ENCODE peak calls at places on chromosomes 11 and 22, in eight cellular contexts. One of them, this sample, is unnamed.

GRCh38 chr11:65654375-65655349 is 8.1 kb downstream of the RELA start:
- DNase-seq in neural crest cell: no peak
- DNase-seq in NCI-H774: no peak
- DNase-seq in activated CD8-positive, alpha-beta memory T cell treated with anti-CD3 and anti-CD28 coated beads, Interleukin-2, amount 50 U/mL, for 48 hours: peak
- DNase-seq in heart left ventricle: no peak
- DNase-seq in cardiac fibroblast: no peak
- DNase-seq in ELF-1: no peak
- DNase-seq in immature natural killer cell: no peak
- DNase-seq in this sample: no peak

GRCh38 chr11:72413914-72414628 is 20.3 kb downstream of the CLPB start:
- DNase-seq in neural crest cell: peak
- DNase-seq in NCI-H774: peak
- DNase-seq in activated CD8-positive, alpha-beta memory T cell treated with anti-CD3 and anti-CD28 coated beads, Interleukin-2, amount 50 U/mL, for 48 hours: peak
- DNase-seq in heart left ventricle: peak
- DNase-seq in cardiac fibroblast: peak
- DNase-seq in ELF-1: peak
- DNase-seq in immature natural killer cell: peak
- DNase-seq in this sample: peak

GRCh38 chr11:66467034-66467659 is 442 bp downstream of the PELI3 start:
- DNase-seq in neural crest cell: no peak
- DNase-seq in NCI-H774: peak
- DNase-seq in activated CD8-positive, alpha-beta memory T cell treated with anti-CD3 and anti-CD28 coated beads, Interleukin-2, amount 50 U/mL, for 48 hours: peak
- DNase-seq in heart left ventricle: no peak
- DNase-seq in cardiac fibroblast: peak
- DNase-seq in ELF-1: peak
- DNase-seq in immature natural killer cell: no peak
- DNase-seq in this sample: no peak

GRCh38 chr22:49163258-49163959 is 664.3 kb downstream of the BRD1 start:
- DNase-seq in neural crest cell: no peak
- DNase-seq in NCI-H774: no peak
- DNase-seq in activated CD8-positive, alpha-beta memory T cell treated with anti-CD3 and anti-CD28 coated beads, Interleukin-2, amount 50 U/mL, for 48 hours: no peak
- DNase-seq in heart left ventricle: no peak
- DNase-seq in cardiac fibroblast: no peak
- DNase-seq in ELF-1: no peak
- DNase-seq in immature natural killer cell: no peak
- DNase-seq in this sample: no peak

GRCh38 chr11:112163875-112164521 is at the start of gene IL18:
- DNase-seq in neural crest cell: no peak
- DNase-seq in NCI-H774: no peak
- DNase-seq in activated CD8-positive, alpha-beta memory T cell treated with anti-CD3 and anti-CD28 coated beads, Interleukin-2, amount 50 U/mL, for 48 hours: no peak
- DNase-seq in heart left ventricle: no peak
- DNase-seq in cardiac fibroblast: no peak
- DNase-seq in ELF-1: peak
- DNase-seq in immature natural killer cell: no peak
- DNase-seq in this sample: no peak

GRCh38 chr11:2569321-2569721 is 124.5 kb downstream of the KCNQ1 start:
- DNase-seq in neural crest cell: no peak
- DNase-seq in NCI-H774: no peak
- DNase-seq in activated CD8-positive, alpha-beta memory T cell treated with anti-CD3 and anti-CD28 coated beads, Interleukin-2, amount 50 U/mL, for 48 hours: no peak
- DNase-seq in heart left ventricle: no peak
- DNase-seq in cardiac fibroblast: no peak
- DNase-seq in ELF-1: no peak
- DNase-seq in immature natural killer cell: peak
- DNase-seq in this sample: no peak

GRCh38 chr22:37282385-37282677 is at the start of gene CYTH4:
- DNase-seq in neural crest cell: no peak
- DNase-seq in NCI-H774: no peak
- DNase-seq in activated CD8-positive, alpha-beta memory T cell treated with anti-CD3 and anti-CD28 coated beads, Interleukin-2, amount 50 U/mL, for 48 hours: peak
- DNase-seq in heart left ventricle: peak
- DNase-seq in cardiac fibroblast: no peak
- DNase-seq in ELF-1: no peak
- DNase-seq in immature natural killer cell: peak
- DNase-seq in this sample: no peak

GRCh38 chr11:100980156-100980555 is 149.5 kb downstream of the PGR start:
- DNase-seq in neural crest cell: no peak
- DNase-seq in NCI-H774: peak
- DNase-seq in activated CD8-positive, alpha-beta memory T cell treated with anti-CD3 and anti-CD28 coated beads, Interleukin-2, amount 50 U/mL, for 48 hours: no peak
- DNase-seq in heart left ventricle: no peak
- DNase-seq in cardiac fibroblast: peak
- DNase-seq in ELF-1: no peak
- DNase-seq in immature natural killer cell: no peak
- DNase-seq in this sample: no peak

GRCh38 chr11:22177186-22177585 is 15.7 kb upstream of the ANO5 start:
- DNase-seq in neural crest cell: no peak
- DNase-seq in NCI-H774: no peak
- DNase-seq in activated CD8-positive, alpha-beta memory T cell treated with anti-CD3 and anti-CD28 coated beads, Interleukin-2, amount 50 U/mL, for 48 hours: no peak
- DNase-seq in heart left ventricle: no peak
- DNase-seq in cardiac fibroblast: no peak
- DNase-seq in ELF-1: no peak
- DNase-seq in immature natural killer cell: no peak
- DNase-seq in this sample: no peak

GRCh38 chr11:68040121-68040956 is 1.5 kb downstream of the TCIRG1 start:
- DNase-seq in neural crest cell: no peak
- DNase-seq in NCI-H774: no peak
- DNase-seq in activated CD8-positive, alpha-beta memory T cell treated with anti-CD3 and anti-CD28 coated beads, Interleukin-2, amount 50 U/mL, for 48 hours: peak
- DNase-seq in heart left ventricle: peak
- DNase-seq in cardiac fibroblast: peak
- DNase-seq in ELF-1: peak
- DNase-seq in immature natural killer cell: peak
- DNase-seq in this sample: no peak

GRCh38 chr11:1876361-1877063 is 15.2 kb downstream of the PRR33 start:
- DNase-seq in neural crest cell: peak
- DNase-seq in NCI-H774: no peak
- DNase-seq in activated CD8-positive, alpha-beta memory T cell treated with anti-CD3 and anti-CD28 coated beads, Interleukin-2, amount 50 U/mL, for 48 hours: no peak
- DNase-seq in heart left ventricle: peak
- DNase-seq in cardiac fibroblast: peak
- DNase-seq in ELF-1: peak
- DNase-seq in immature natural killer cell: no peak
- DNase-seq in this sample: peak

GRCh38 chr22:50342651-50343540 is at the start of gene PPP6R2:
- DNase-seq in neural crest cell: peak
- DNase-seq in NCI-H774: peak
- DNase-seq in activated CD8-positive, alpha-beta memory T cell treated with anti-CD3 and anti-CD28 coated beads, Interleukin-2, amount 50 U/mL, for 48 hours: peak
- DNase-seq in heart left ventricle: peak
- DNase-seq in cardiac fibroblast: peak
- DNase-seq in ELF-1: peak
- DNase-seq in immature natural killer cell: peak
- DNase-seq in this sample: peak

GRCh38 chr22:47420211-47420610 is 657.8 kb downstream of the TBC1D22A start:
- DNase-seq in neural crest cell: no peak
- DNase-seq in NCI-H774: no peak
- DNase-seq in activated CD8-positive, alpha-beta memory T cell treated with anti-CD3 and anti-CD28 coated beads, Interleukin-2, amount 50 U/mL, for 48 hours: no peak
- DNase-seq in heart left ventricle: no peak
- DNase-seq in cardiac fibroblast: no peak
- DNase-seq in ELF-1: no peak
- DNase-seq in immature natural killer cell: no peak
- DNase-seq in this sample: no peak

GRCh38 chr11:57294225-57295131 is 30.3 kb downstream of the TNKS1BP1 start:
- DNase-seq in neural crest cell: no peak
- DNase-seq in NCI-H774: peak
- DNase-seq in activated CD8-positive, alpha-beta memory T cell treated with anti-CD3 and anti-CD28 coated beads, Interleukin-2, amount 50 U/mL, for 48 hours: no peak
- DNase-seq in heart left ventricle: no peak
- DNase-seq in cardiac fibroblast: peak
- DNase-seq in ELF-1: no peak
- DNase-seq in immature natural killer cell: no peak
- DNase-seq in this sample: no peak

GRCh38 chr22:47401976-47402770 is 639.7 kb downstream of the TBC1D22A start:
- DNase-seq in neural crest cell: no peak
- DNase-seq in NCI-H774: no peak
- DNase-seq in activated CD8-positive, alpha-beta memory T cell treated with anti-CD3 and anti-CD28 coated beads, Interleukin-2, amount 50 U/mL, for 48 hours: no peak
- DNase-seq in heart left ventricle: no peak
- DNase-seq in cardiac fibroblast: peak
- DNase-seq in ELF-1: no peak
- DNase-seq in immature natural killer cell: no peak
- DNase-seq in this sample: no peak

GRCh38 chr22:50531546-50532352 is 1.9 kb upstream of the TYMP start:
- DNase-seq in neural crest cell: peak
- DNase-seq in NCI-H774: peak
- DNase-seq in activated CD8-positive, alpha-beta memory T cell treated with anti-CD3 and anti-CD28 coated beads, Interleukin-2, amount 50 U/mL, for 48 hours: peak
- DNase-seq in heart left ventricle: peak
- DNase-seq in cardiac fibroblast: peak
- DNase-seq in ELF-1: peak
- DNase-seq in immature natural killer cell: peak
- DNase-seq in this sample: peak

GRCh38 chr11:69356703-69357457 is 62.9 kb downstream of the MYEOV start:
- DNase-seq in neural crest cell: no peak
- DNase-seq in NCI-H774: no peak
- DNase-seq in activated CD8-positive, alpha-beta memory T cell treated with anti-CD3 and anti-CD28 coated beads, Interleukin-2, amount 50 U/mL, for 48 hours: peak
- DNase-seq in heart left ventricle: no peak
- DNase-seq in cardiac fibroblast: no peak
- DNase-seq in ELF-1: no peak
- DNase-seq in immature natural killer cell: no peak
- DNase-seq in this sample: no peak